ENCODE peak calls at places on chromosomes 16 and 17, in six cellular contexts. Q, W, R, Y, S and X are unnamed samples.

GRCh38 chr16:29925173-29925804 is 737 bp downstream of the KCTD13 start:
- DNase-seq in S (no peak), W (no peak), Q (peak; percentile 26), R (no peak), Y (no peak), X (no peak)

GRCh38 chr16:1985466-1986150 is 1.6 kb downstream of the GFER start:
- DNase-seq in W (peak; percentile 83), Q (peak; percentile 81), Y (no peak), R (no peak), S (no peak), X (no peak)

GRCh38 chr17:82780981-82781893 is 29.4 kb downstream of the TBCD start:
- DNase-seq in Q (no peak), S (no peak), R (no peak), W (no peak), Y (no peak), X (no peak)

GRCh38 chr16:31225193-31225592 is 8.3 kb upstream of the PYDC1 start:
- DNase-seq in R (no peak), Q (no peak), Y (no peak), S (no peak), W (no peak), X (no peak)

GRCh38 chr17:69320908-69321238 is 6.1 kb downstream of the ABCA5 start:
- DNase-seq in R (no peak), Q (no peak), S (no peak), Y (no peak), W (no peak), X (no peak)

GRCh38 chr17:16108386-16108785 is 106.9 kb downstream of the NCOR1 start:
- DNase-seq in Q (no peak), S (no peak), W (no peak), Y (no peak), R (no peak), X (no peak)

GRCh38 chr17:57739402-57740224 is 5.5 kb downstream of the CCDC182 start:
- DNase-seq in Q (peak; percentile 20), W (no peak), S (no peak), Y (peak; percentile 38), R (peak; percentile 46), X (no peak)

GRCh38 chr17:49269356-49269755 is 38.8 kb upstream of the PHOSPHO1 start:
- DNase-seq in W (no peak), Y (no peak), R (no peak), S (no peak), Q (no peak), X (no peak)

GRCh38 chr17:43814714-43815113 is 18.2 kb downstream of the MPP3 start:
- DNase-seq in S (no peak), Y (peak; percentile 86), W (no peak), R (peak; percentile 67), Q (no peak), X (peak; percentile 87)

GRCh38 chr16:10984509-10984908 is 40.1 kb downstream of the CLEC16A start:
- DNase-seq in S (peak; percentile 65), Q (no peak), W (no peak), Y (peak; percentile 91), R (no peak), X (peak; percentile 45)

GRCh38 chr16:24713379-24713778 is 16.1 kb upstream of the TNRC6A start:
- DNase-seq in W (no peak), Y (no peak), Q (no peak), R (no peak), S (no peak), X (no peak)

GRCh38 chr16:73049051-73049910 is 1.4 kb upstream of the ZFHX3 start:
- DNase-seq in Q (no peak), Y (no peak), S (no peak), W (no peak), R (no peak), X (no peak)
- H3K4me3 ChIP-seq in Q (no peak overlapping the region), Y (no peak overlapping the region), S (no peak overlapping the region), W (no peak overlapping the region), R (no peak overlapping the region), X (peak overlapping the region; percentile 89)

GRCh38 chr16:73871076-73871475 is 425.5 kb upstream of the PSMD7 start:
- DNase-seq in W (no peak), Y (no peak), Q (no peak), S (no peak), R (no peak), X (no peak)
- TF ChIP-seq CTCF in W (no peak), Y (no peak), Q (no peak), S (no peak), R (no peak), X (no peak)

DNA sequence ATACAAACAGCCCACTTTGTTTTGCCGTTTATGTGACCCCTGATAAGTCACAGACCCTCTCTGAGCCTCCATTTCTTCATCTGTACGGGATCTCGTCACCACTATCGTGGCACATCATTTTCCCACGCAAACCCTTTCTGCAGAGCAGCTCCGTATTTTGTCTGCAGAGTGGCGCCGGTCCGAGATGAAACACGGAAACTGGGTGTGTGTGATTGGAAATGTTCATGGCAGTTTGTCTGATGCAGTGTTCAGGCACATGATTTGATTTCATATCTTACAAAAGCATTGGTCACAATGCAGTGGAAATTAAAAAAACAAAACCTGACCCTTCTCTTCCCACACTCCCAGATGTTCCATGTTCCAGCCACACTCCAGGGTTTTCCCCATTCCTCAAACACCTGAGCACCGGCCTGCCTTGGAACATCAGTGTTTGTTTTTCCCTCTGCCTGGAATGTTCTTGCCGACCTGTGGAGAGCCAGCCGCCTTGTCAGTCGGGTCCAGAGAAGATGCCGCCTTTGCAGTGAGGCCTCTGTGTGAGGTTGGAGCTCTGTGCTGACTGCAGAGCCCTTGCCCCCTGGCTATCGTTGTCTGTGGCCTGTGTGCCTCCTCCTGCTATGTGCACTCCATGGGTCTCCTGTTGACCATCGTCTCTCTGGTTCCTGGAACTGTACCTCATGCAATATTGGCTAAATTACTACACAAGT is 39.2 kb downstream of the NT5M start:
- DNase-seq in Y (no peak), S (no peak), Q (no peak), W (no peak), R (no peak), X (no peak)
- H3K4me3 ChIP-seq in Y (no peak overlapping the region), S (no peak overlapping the region), Q (no peak overlapping the region), W (no peak overlapping the region), R (no peak overlapping the region), X (no peak overlapping the region)

GRCh38 chr16:69260506-69260905 is 50.6 kb upstream of the VPS4A start:
- DNase-seq in Y (no peak), W (no peak), R (no peak), S (no peak), Q (peak; percentile 61), X (no peak)
- TF ChIP-seq CTCF in Y (no peak), W (no peak), R (no peak), S (no peak), Q (no peak), X (no peak)

GRCh38 chr17:30343741-30344140 is 9.9 kb upstream of the TMIGD1 start:
- DNase-seq in S (no peak), R (no peak), Y (no peak), W (no peak), Q (no peak), X (no peak)
- H3K4me3 ChIP-seq in S (no peak overlapping the region), R (no peak overlapping the region), Y (no peak overlapping the region), W (no peak overlapping the region), Q (no peak overlapping the region), X (no peak overlapping the region)

GRCh38 chr16:53967172-53967571 is 263.2 kb downstream of the FTO start:
- DNase-seq in S (no peak), Q (no peak), R (no peak), Y (no peak), W (no peak), X (no peak)
- TF ChIP-seq CTCF in S (no peak), Q (no peak), R (no peak), Y (no peak), W (no peak), X (no peak)